ENCODE peak calls at places on chromosome 20, in six cellular contexts. One of them, this sample, is unnamed.

GRCh38 chr20:49575551-49576060 is 7.7 kb upstream of the PTGIS start:
- DNase-seq in NT2/D1: peak; percentile 51
- DNase-seq in naive thymus-derived CD4-positive, alpha-beta T cell: no peak
- DNase-seq in lower lobe of right lung: no peak
- DNase-seq in body of pancreas: no peak
- DNase-seq in HepG2: no peak
- DNase-seq in this sample: no peak

GRCh38 chr20:23679448-23680092 is 9.3 kb downstream of the CST4 start:
- DNase-seq in NT2/D1: no peak
- DNase-seq in naive thymus-derived CD4-positive, alpha-beta T cell: no peak
- DNase-seq in lower lobe of right lung: no peak
- DNase-seq in body of pancreas: no peak
- DNase-seq in HepG2: no peak
- DNase-seq in this sample: no peak

GRCh38 chr20:44247676-44248419 is 740 bp downstream of the GDAP1L1 start:
- DNase-seq in NT2/D1: peak; percentile 84
- DNase-seq in naive thymus-derived CD4-positive, alpha-beta T cell: peak; percentile 15
- DNase-seq in lower lobe of right lung: no peak
- DNase-seq in body of pancreas: peak; percentile 13
- DNase-seq in HepG2: peak; percentile 80
- DNase-seq in this sample: no peak

GRCh38 chr20:58712823-58713731 is 20.5 kb downstream of the NPEPL1 start:
- DNase-seq in NT2/D1: no peak
- DNase-seq in naive thymus-derived CD4-positive, alpha-beta T cell: no peak
- DNase-seq in lower lobe of right lung: no peak
- DNase-seq in body of pancreas: peak; percentile 8
- DNase-seq in HepG2: no peak
- DNase-seq in this sample: no peak

GRCh38 chr20:43829951-43830690 is 84.5 kb upstream of the TOX2 start:
- DNase-seq in NT2/D1: no peak
- DNase-seq in naive thymus-derived CD4-positive, alpha-beta T cell: no peak
- DNase-seq in lower lobe of right lung: no peak
- DNase-seq in body of pancreas: no peak
- DNase-seq in HepG2: no peak
- DNase-seq in this sample: no peak

GRCh38 chr20:48910360-48910781 is 11.1 kb upstream of the ARFGEF2 start:
- DNase-seq in NT2/D1: no peak
- DNase-seq in naive thymus-derived CD4-positive, alpha-beta T cell: no peak
- DNase-seq in lower lobe of right lung: no peak
- DNase-seq in body of pancreas: no peak
- DNase-seq in HepG2: no peak
- DNase-seq in this sample: peak; percentile 11

GRCh38 chr20:37968726-37969401 is 64.4 kb downstream of the TTI1 start:
- DNase-seq in NT2/D1: peak; percentile 57
- DNase-seq in naive thymus-derived CD4-positive, alpha-beta T cell: no peak
- DNase-seq in lower lobe of right lung: no peak
- DNase-seq in body of pancreas: no peak
- DNase-seq in HepG2: no peak
- DNase-seq in this sample: no peak

GRCh38 chr20:17935186-17935585 is 33.4 kb downstream of the SNX5 start:
- DNase-seq in NT2/D1: no peak
- DNase-seq in naive thymus-derived CD4-positive, alpha-beta T cell: no peak
- DNase-seq in lower lobe of right lung: no peak
- DNase-seq in body of pancreas: no peak
- DNase-seq in HepG2: no peak
- DNase-seq in this sample: no peak

GRCh38 chr20:46501961-46502360 is 11.4 kb downstream of the ZNF334 start:
- DNase-seq in NT2/D1: no peak
- DNase-seq in naive thymus-derived CD4-positive, alpha-beta T cell: no peak
- DNase-seq in lower lobe of right lung: no peak
- DNase-seq in body of pancreas: no peak
- DNase-seq in HepG2: peak; percentile 16
- DNase-seq in this sample: no peak
- H3K9me3 ChIP-seq in NT2/D1: peaks cover 93% of the 10 kb centered on the region
- H3K9me3 ChIP-seq in naive thymus-derived CD4-positive, alpha-beta T cell: peaks cover 8% of the 10 kb centered on the region
- H3K9me3 ChIP-seq in lower lobe of right lung: peaks cover 28% of the 10 kb centered on the region
- H3K9me3 ChIP-seq in body of pancreas: no peaks in the 10 kb centered on the region
- H3K9me3 ChIP-seq in HepG2: no peaks in the 10 kb centered on the region
- H3K9me3 ChIP-seq in this sample: peaks cover 12% of the 10 kb centered on the region

GRCh38 chr20:55774628-55775027 is 230.7 kb downstream of the CBLN4 start:
- DNase-seq in NT2/D1: no peak
- DNase-seq in naive thymus-derived CD4-positive, alpha-beta T cell: no peak
- DNase-seq in lower lobe of right lung: no peak
- DNase-seq in body of pancreas: no peak
- DNase-seq in HepG2: no peak
- DNase-seq in this sample: no peak
- H3K9me3 ChIP-seq in NT2/D1: no peaks in the 10 kb centered on the region
- H3K9me3 ChIP-seq in naive thymus-derived CD4-positive, alpha-beta T cell: no peaks in the 10 kb centered on the region
- H3K9me3 ChIP-seq in lower lobe of right lung: no peaks in the 10 kb centered on the region
- H3K9me3 ChIP-seq in body of pancreas: no peaks in the 10 kb centered on the region
- H3K9me3 ChIP-seq in HepG2: peaks cover 97% of the 10 kb centered on the region
- H3K9me3 ChIP-seq in this sample: no peaks in the 10 kb centered on the region

DNA sequence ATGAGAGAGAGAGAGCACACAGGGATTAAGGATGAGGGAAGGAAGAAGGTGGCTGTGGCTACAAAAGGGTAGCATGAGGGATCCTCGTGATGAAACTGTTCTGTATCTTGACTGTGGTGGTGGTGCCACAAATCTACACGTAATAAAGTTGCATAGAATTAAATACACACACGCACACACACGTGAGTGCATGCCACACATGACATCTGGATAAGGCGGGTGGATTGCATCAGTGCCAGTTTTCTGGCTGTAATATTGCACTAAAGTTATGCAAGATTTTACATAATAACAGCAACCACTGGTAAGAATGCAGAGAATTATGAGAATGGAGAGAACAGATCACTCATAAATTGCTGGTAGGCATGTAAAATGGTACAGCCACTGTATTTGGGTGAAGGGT is 16.9 kb upstream of the STK35 start:
- DNase-seq in NT2/D1: no peak
- DNase-seq in naive thymus-derived CD4-positive, alpha-beta T cell: no peak
- DNase-seq in lower lobe of right lung: peak; percentile 59
- DNase-seq in body of pancreas: no peak
- DNase-seq in HepG2: no peak
- DNase-seq in this sample: no peak
- H3K9me3 ChIP-seq in NT2/D1: peaks cover 2% of the 10 kb centered on the region
- H3K9me3 ChIP-seq in naive thymus-derived CD4-positive, alpha-beta T cell: no peaks in the 10 kb centered on the region
- H3K9me3 ChIP-seq in lower lobe of right lung: no peaks in the 10 kb centered on the region
- H3K9me3 ChIP-seq in body of pancreas: no peaks in the 10 kb centered on the region
- H3K9me3 ChIP-seq in HepG2: no peaks in the 10 kb centered on the region
- H3K9me3 ChIP-seq in this sample: no peaks in the 10 kb centered on the region

GRCh38 chr20:6519556-6519955 is 247.9 kb upstream of the BMP2 start:
- DNase-seq in NT2/D1: no peak
- DNase-seq in naive thymus-derived CD4-positive, alpha-beta T cell: no peak
- DNase-seq in lower lobe of right lung: no peak
- DNase-seq in body of pancreas: no peak
- DNase-seq in HepG2: no peak
- DNase-seq in this sample: no peak
- H3K9me3 ChIP-seq in NT2/D1: no peaks in the 10 kb centered on the region
- H3K9me3 ChIP-seq in naive thymus-derived CD4-positive, alpha-beta T cell: no peaks in the 10 kb centered on the region
- H3K9me3 ChIP-seq in lower lobe of right lung: peaks cover 6% of the 10 kb centered on the region
- H3K9me3 ChIP-seq in body of pancreas: no peaks in the 10 kb centered on the region
- H3K9me3 ChIP-seq in HepG2: peaks cover 34% of the 10 kb centered on the region
- H3K9me3 ChIP-seq in this sample: no peaks in the 10 kb centered on the region

DNA sequence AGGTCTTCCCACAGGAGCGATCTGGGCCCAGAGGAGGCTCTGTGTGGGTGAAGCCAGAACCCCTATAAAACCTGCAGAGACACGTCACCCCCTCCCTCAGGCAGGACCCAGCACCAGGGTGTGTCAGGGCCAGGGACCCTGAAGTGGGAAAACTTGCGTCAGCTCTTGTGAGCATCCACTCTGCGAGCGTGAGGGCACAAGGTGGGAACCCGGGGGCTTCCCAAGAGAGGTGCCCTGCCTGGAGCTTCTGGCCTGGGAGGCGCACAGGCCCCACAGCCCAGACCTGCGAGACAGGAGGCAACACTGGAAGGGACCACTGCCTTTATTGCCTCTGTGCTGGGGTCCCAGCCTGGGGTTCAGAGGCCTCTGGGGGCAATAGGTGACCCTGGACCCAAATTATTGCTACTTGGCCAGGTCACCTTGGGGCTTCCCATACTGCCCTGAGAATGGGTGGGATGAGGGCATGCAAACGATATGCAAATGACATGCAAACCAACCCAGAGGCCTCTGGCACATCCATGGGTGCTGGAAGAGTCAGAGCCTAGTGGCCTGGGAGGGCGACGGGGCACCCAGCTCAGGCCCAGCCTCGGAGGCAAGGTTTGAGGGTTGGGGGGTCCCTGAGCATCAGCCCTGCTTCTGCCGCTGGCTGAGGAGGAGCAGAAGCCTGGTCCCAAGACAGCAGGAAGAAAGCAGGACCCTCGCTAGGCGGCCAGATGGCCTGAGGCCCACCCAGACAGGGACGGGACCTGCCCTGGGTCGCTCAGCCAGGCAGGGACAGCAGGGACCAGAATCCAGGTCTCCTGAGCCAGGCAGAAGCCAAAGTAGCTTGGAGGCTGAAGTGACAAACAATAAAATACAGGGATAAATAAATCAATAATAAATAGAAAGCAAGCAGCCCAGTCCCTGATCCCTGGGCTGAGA is 5.1 kb upstream of the C20orf144 start:
- DNase-seq in NT2/D1: no peak
- DNase-seq in naive thymus-derived CD4-positive, alpha-beta T cell: no peak
- DNase-seq in lower lobe of right lung: peak; percentile 41
- DNase-seq in body of pancreas: no peak
- DNase-seq in HepG2: no peak
- DNase-seq in this sample: no peak
- H3K9me3 ChIP-seq in NT2/D1: no peaks in the 10 kb centered on the region
- H3K9me3 ChIP-seq in naive thymus-derived CD4-positive, alpha-beta T cell: no peaks in the 10 kb centered on the region
- H3K9me3 ChIP-seq in lower lobe of right lung: no peaks in the 10 kb centered on the region
- H3K9me3 ChIP-seq in body of pancreas: no peaks in the 10 kb centered on the region
- H3K9me3 ChIP-seq in HepG2: no peaks in the 10 kb centered on the region
- H3K9me3 ChIP-seq in this sample: no peaks in the 10 kb centered on the region

GRCh38 chr20:55961351-55962320 is 43.7 kb downstream of the CBLN4 start:
- DNase-seq in NT2/D1: no peak
- DNase-seq in naive thymus-derived CD4-positive, alpha-beta T cell: no peak
- DNase-seq in lower lobe of right lung: no peak
- DNase-seq in body of pancreas: no peak
- DNase-seq in HepG2: no peak
- DNase-seq in this sample: no peak
- H3K9me3 ChIP-seq in NT2/D1: no peaks in the 10 kb centered on the region
- H3K9me3 ChIP-seq in naive thymus-derived CD4-positive, alpha-beta T cell: no peaks in the 10 kb centered on the region
- H3K9me3 ChIP-seq in lower lobe of right lung: no peaks in the 10 kb centered on the region
- H3K9me3 ChIP-seq in body of pancreas: no peaks in the 10 kb centered on the region
- H3K9me3 ChIP-seq in HepG2: peaks cover 98% of the 10 kb centered on the region
- H3K9me3 ChIP-seq in this sample: no peaks in the 10 kb centered on the region

DNA sequence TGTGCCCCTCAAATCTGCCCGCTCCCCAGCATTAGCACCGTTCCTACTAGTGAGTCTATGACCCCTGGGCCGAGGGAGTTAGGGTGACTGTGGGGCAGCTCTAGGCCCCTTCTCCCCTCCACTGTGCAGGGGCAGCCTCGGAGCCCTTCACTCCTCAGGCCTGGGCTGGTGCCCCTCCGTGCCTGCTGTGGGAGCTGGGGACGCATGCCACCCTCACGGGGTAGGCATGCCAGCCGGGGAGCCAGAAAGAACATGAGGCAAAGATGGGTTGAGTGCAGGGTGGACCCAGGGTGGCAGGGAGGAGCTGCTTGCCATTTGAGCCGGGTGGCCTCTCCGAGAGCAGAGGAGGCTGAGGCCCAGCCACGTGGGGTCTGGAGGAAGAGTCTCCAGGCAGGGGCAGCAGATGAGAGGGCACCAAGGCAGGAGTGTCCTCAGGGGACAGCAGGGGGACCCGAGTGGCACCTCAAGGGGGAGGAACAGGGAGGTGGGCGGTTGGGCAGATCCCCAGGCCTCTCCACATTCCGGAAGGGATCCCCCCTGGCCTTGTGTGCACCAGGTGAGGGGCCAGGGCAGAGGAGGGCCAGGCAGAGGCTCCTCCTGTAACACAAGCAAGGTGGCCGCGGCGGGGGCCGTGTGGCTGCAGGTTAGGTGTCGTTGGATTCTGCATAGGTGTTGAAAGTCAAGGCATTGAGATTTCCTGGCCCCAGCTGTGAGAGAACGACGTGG is 18.6 kb upstream of the LSM14B start:
- DNase-seq in NT2/D1: no peak
- DNase-seq in naive thymus-derived CD4-positive, alpha-beta T cell: no peak
- DNase-seq in lower lobe of right lung: no peak
- DNase-seq in body of pancreas: no peak
- DNase-seq in HepG2: no peak
- DNase-seq in this sample: no peak
- H3K9me3 ChIP-seq in NT2/D1: peaks cover 31% of the 10 kb centered on the region
- H3K9me3 ChIP-seq in naive thymus-derived CD4-positive, alpha-beta T cell: no peaks in the 10 kb centered on the region
- H3K9me3 ChIP-seq in lower lobe of right lung: peaks cover 24% of the 10 kb centered on the region
- H3K9me3 ChIP-seq in body of pancreas: no peaks in the 10 kb centered on the region
- H3K9me3 ChIP-seq in HepG2: peaks cover 18% of the 10 kb centered on the region
- H3K9me3 ChIP-seq in this sample: no peaks in the 10 kb centered on the region

GRCh38 chr20:59812286-59813125 is 120.9 kb downstream of the SYCP2 start:
- DNase-seq in NT2/D1: no peak
- DNase-seq in naive thymus-derived CD4-positive, alpha-beta T cell: no peak
- DNase-seq in lower lobe of right lung: no peak
- DNase-seq in body of pancreas: no peak
- DNase-seq in HepG2: no peak
- DNase-seq in this sample: no peak

GRCh38 chr20:59809630-59810375 is 123.6 kb downstream of the SYCP2 start:
- DNase-seq in NT2/D1: no peak
- DNase-seq in naive thymus-derived CD4-positive, alpha-beta T cell: no peak
- DNase-seq in lower lobe of right lung: no peak
- DNase-seq in body of pancreas: no peak
- DNase-seq in HepG2: no peak
- DNase-seq in this sample: no peak

GRCh38 chr20:59808729-59809381 is 124.6 kb downstream of the SYCP2 start:
- DNase-seq in NT2/D1: no peak
- DNase-seq in naive thymus-derived CD4-positive, alpha-beta T cell: no peak
- DNase-seq in lower lobe of right lung: no peak
- DNase-seq in body of pancreas: no peak
- DNase-seq in HepG2: no peak
- DNase-seq in this sample: no peak

GRCh38 chr20:59811681-59812171 is 121.7 kb downstream of the SYCP2 start:
- DNase-seq in NT2/D1: no peak
- DNase-seq in naive thymus-derived CD4-positive, alpha-beta T cell: no peak
- DNase-seq in lower lobe of right lung: no peak
- DNase-seq in body of pancreas: no peak
- DNase-seq in HepG2: no peak
- DNase-seq in this sample: no peak

DNA sequence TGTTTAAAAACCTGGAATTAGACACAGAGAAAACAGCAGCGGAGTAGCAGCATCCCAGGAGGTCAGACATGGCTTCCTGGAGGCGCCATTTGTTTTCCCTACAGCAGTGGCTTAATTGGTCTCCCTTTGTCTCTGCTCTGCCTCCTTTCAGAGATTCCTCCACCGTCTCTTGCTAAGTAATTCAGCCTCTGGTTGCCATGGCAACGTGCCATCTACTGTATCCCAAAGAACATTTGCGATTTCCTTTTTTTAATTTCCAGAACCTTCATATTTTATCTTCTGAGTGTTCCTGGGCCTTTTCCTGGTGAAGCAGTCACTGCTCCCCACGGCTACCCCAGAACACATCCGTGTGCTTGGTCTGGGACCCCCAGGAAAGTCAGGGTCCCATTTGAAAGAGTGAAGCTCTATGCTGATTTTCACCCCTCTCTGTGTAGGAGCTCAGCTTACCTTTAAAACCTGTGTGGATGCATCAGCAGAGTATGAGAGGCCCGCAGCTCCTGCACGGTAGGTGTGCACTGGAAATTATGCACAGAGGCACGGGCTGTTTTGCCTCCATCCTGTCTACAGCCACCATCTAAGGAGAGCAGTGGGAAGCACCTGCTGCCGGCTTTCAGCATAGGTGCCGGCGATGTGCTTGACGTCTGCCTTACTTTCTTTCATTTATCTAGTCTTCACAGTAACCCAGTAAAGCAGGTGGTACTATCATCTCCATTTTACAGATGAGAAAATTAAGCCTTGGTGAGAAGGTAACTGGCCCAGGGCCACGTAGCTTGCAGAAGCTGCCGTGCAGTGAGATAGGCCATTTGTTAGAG is 122.9 kb downstream of the SYCP2 start:
- DNase-seq in NT2/D1: peak; percentile 68
- DNase-seq in naive thymus-derived CD4-positive, alpha-beta T cell: no peak
- DNase-seq in lower lobe of right lung: no peak
- DNase-seq in body of pancreas: no peak
- DNase-seq in HepG2: no peak
- DNase-seq in this sample: no peak
- H3K9me3 ChIP-seq in NT2/D1: no peaks in the 10 kb centered on the region
- H3K9me3 ChIP-seq in naive thymus-derived CD4-positive, alpha-beta T cell: no peaks in the 10 kb centered on the region
- H3K9me3 ChIP-seq in lower lobe of right lung: no peaks in the 10 kb centered on the region
- H3K9me3 ChIP-seq in body of pancreas: no peaks in the 10 kb centered on the region
- H3K9me3 ChIP-seq in HepG2: no peaks in the 10 kb centered on the region
- H3K9me3 ChIP-seq in this sample: no peaks in the 10 kb centered on the region

This sample was measured in T-helper 17 cell.